ENCODE peak calls at places on chromosomes 16 and 17, in seven cellular contexts. One of them, this sample, is unnamed.

GRCh38 chr16:50308237-50308965 is 42.0 kb downstream of the ADCY7 start:
- DNase-seq in IMR-90: no peak
- DNase-seq in GM23248: no peak
- DNase-seq in H1: peak; percentile 42
- DNase-seq in K562: no peak
- DNase-seq in HCT116: no peak
- DNase-seq in fibroblast of lung: no peak
- DNase-seq in this sample: no peak

GRCh38 chr17:48539177-48539576 is 5.7 kb downstream of the HOXB2 start:
- DNase-seq in fibroblast of lung: peak; percentile 98
- DNase-seq in HCT116: no peak
- DNase-seq in GM23248: peak; percentile 89
- DNase-seq in IMR-90: peak; percentile 90
- DNase-seq in H1: no peak
- DNase-seq in K562: no peak
- DNase-seq in this sample: no peak

GRCh38 chr16:4214215-4214621 is 27.7 kb downstream of the SRL start:
- DNase-seq in IMR-90: peak; percentile 96
- DNase-seq in fibroblast of lung: peak; percentile 99
- DNase-seq in K562: no peak
- DNase-seq in GM23248: peak; percentile 93
- DNase-seq in H1: no peak
- DNase-seq in HCT116: peak; percentile 19
- DNase-seq in this sample: peak; percentile 25

GRCh38 chr16:69187891-69188451 is 1.0 kb downstream of the SNTB2 start:
- DNase-seq in H1: no peak
- DNase-seq in HCT116: no peak
- DNase-seq in fibroblast of lung: peak; percentile 46
- DNase-seq in IMR-90: no peak
- DNase-seq in GM23248: peak; percentile 64
- DNase-seq in K562: peak; percentile 41
- DNase-seq in this sample: peak; percentile 11

GRCh38 chr16:48277158-48277557 is 29.8 kb upstream of the ABCC11 start:
- DNase-seq in fibroblast of lung: no peak
- DNase-seq in H1: no peak
- DNase-seq in K562: no peak
- DNase-seq in GM23248: no peak
- DNase-seq in HCT116: no peak
- DNase-seq in IMR-90: no peak
- DNase-seq in this sample: no peak

GRCh38 chr17:28446716-28447395 is 26.6 kb upstream of the SLC13A2 start:
- DNase-seq in K562: no peak
- DNase-seq in H1: no peak
- DNase-seq in IMR-90: no peak
- DNase-seq in HCT116: no peak
- DNase-seq in GM23248: no peak
- DNase-seq in fibroblast of lung: no peak
- DNase-seq in this sample: no peak

GRCh38 chr16:3094289-3095027 is 4.6 kb downstream of the ZSCAN10 start:
- DNase-seq in IMR-90: peak; percentile 23
- DNase-seq in fibroblast of lung: no peak
- DNase-seq in HCT116: peak; percentile 47
- DNase-seq in H1: peak; percentile 75
- DNase-seq in GM23248: peak; percentile 50
- DNase-seq in K562: peak; percentile 66
- DNase-seq in this sample: no peak

GRCh38 chr17:11589706-11590105 is 8.6 kb upstream of the DNAH9 start:
- DNase-seq in K562: no peak
- DNase-seq in H1: no peak
- DNase-seq in IMR-90: no peak
- DNase-seq in HCT116: no peak
- DNase-seq in fibroblast of lung: no peak
- DNase-seq in GM23248: no peak
- DNase-seq in this sample: no peak

GRCh38 chr16:70298988-70299938 is at the start of gene DDX19B:
- DNase-seq in IMR-90: peak; percentile 64
- DNase-seq in fibroblast of lung: peak; percentile 72
- DNase-seq in HCT116: peak; percentile 40
- DNase-seq in K562: peak; percentile 55
- DNase-seq in H1: peak; percentile 84
- DNase-seq in GM23248: peak; percentile 83
- DNase-seq in this sample: peak; percentile 38

GRCh38 chr16:1313721-1314120 is 4.3 kb downstream of the UBE2I start:
- DNase-seq in fibroblast of lung: no peak
- DNase-seq in H1: no peak
- DNase-seq in IMR-90: no peak
- DNase-seq in GM23248: no peak
- DNase-seq in K562: no peak
- DNase-seq in HCT116: no peak
- DNase-seq in this sample: no peak

GRCh38 chr16:1311212-1311737 is 1.8 kb downstream of the UBE2I start:
- DNase-seq in HCT116: no peak
- DNase-seq in IMR-90: no peak
- DNase-seq in K562: no peak
- DNase-seq in GM23248: peak; percentile 30
- DNase-seq in fibroblast of lung: no peak
- DNase-seq in H1: no peak
- DNase-seq in this sample: no peak

GRCh38 chr16:1311738-1312458 is 2.5 kb downstream of the UBE2I start:
- DNase-seq in GM23248: peak; percentile 71
- DNase-seq in IMR-90: peak; percentile 17
- DNase-seq in HCT116: no peak
- DNase-seq in H1: no peak
- DNase-seq in fibroblast of lung: no peak
- DNase-seq in K562: no peak
- DNase-seq in this sample: no peak

GRCh38 chr16:1312459-1312801 is 3.0 kb downstream of the UBE2I start:
- DNase-seq in K562: no peak
- DNase-seq in HCT116: no peak
- DNase-seq in H1: no peak
- DNase-seq in GM23248: no peak
- DNase-seq in fibroblast of lung: no peak
- DNase-seq in IMR-90: no peak
- DNase-seq in this sample: no peak

GRCh38 chr16:1312903-1313302 is 3.5 kb downstream of the UBE2I start:
- DNase-seq in H1: no peak
- DNase-seq in fibroblast of lung: no peak
- DNase-seq in GM23248: no peak
- DNase-seq in IMR-90: no peak
- DNase-seq in HCT116: no peak
- DNase-seq in K562: no peak
- DNase-seq in this sample: no peak
- H3K9ac ChIP-seq in H1: no peak overlapping the region
- H3K9ac ChIP-seq in fibroblast of lung: no peak overlapping the region
- H3K9ac ChIP-seq in GM23248: no peak overlapping the region
- H3K9ac ChIP-seq in IMR-90: no peak overlapping the region
- H3K9ac ChIP-seq in HCT116: no peak overlapping the region
- H3K9ac ChIP-seq in K562: peak overlapping the region; percentile 85
- H3K9ac ChIP-seq in this sample: peak overlapping the region; percentile 36

GRCh38 chr17:41553176-41553575 is 18.7 kb downstream of the KRT9 start:
- DNase-seq in H1: no peak
- DNase-seq in GM23248: peak; percentile 54
- DNase-seq in IMR-90: peak; percentile 26
- DNase-seq in HCT116: no peak
- DNase-seq in K562: no peak
- DNase-seq in fibroblast of lung: peak; percentile 57
- DNase-seq in this sample: no peak

GRCh38 chr17:41549596-41550039 is 21.5 kb upstream of the KRT19 start:
- DNase-seq in fibroblast of lung: no peak
- DNase-seq in K562: peak; percentile 48
- DNase-seq in H1: no peak
- DNase-seq in GM23248: no peak
- DNase-seq in IMR-90: peak; percentile 56
- DNase-seq in HCT116: no peak
- DNase-seq in this sample: no peak

GRCh38 chr17:41552455-41552854 is 19.4 kb downstream of the KRT9 start:
- DNase-seq in GM23248: no peak
- DNase-seq in HCT116: no peak
- DNase-seq in IMR-90: no peak
- DNase-seq in H1: no peak
- DNase-seq in fibroblast of lung: no peak
- DNase-seq in K562: no peak
- DNase-seq in this sample: no peak

GRCh38 chr17:41548844-41549595 is 20.9 kb upstream of the KRT19 start:
- DNase-seq in H1: peak; percentile 95
- DNase-seq in K562: peak; percentile 91
- DNase-seq in fibroblast of lung: peak; percentile 88
- DNase-seq in IMR-90: peak; percentile 86
- DNase-seq in GM23248: peak; percentile 95
- DNase-seq in HCT116: peak; percentile 83
- DNase-seq in this sample: peak; percentile 68

GRCh38 chr17:41551370-41551769 is 20.5 kb downstream of the KRT9 start:
- DNase-seq in K562: no peak
- DNase-seq in HCT116: no peak
- DNase-seq in GM23248: peak; percentile 39
- DNase-seq in fibroblast of lung: peak; percentile 58
- DNase-seq in H1: no peak
- DNase-seq in IMR-90: peak; percentile 46
- DNase-seq in this sample: no peak
- H3K4me3 ChIP-seq in K562: no peak overlapping the region
- H3K4me3 ChIP-seq in HCT116: no peak overlapping the region
- H3K4me3 ChIP-seq in GM23248: no peak overlapping the region
- H3K4me3 ChIP-seq in fibroblast of lung: no peak overlapping the region
- H3K4me3 ChIP-seq in H1: no peak overlapping the region
- H3K4me3 ChIP-seq in IMR-90: no peak overlapping the region
- H3K4me3 ChIP-seq in this sample: no peak overlapping the region

GRCh38 chr16:81535679-81536360 is 91.2 kb downstream of the CMIP start:
- DNase-seq in K562: no peak
- DNase-seq in fibroblast of lung: no peak
- DNase-seq in IMR-90: no peak
- DNase-seq in HCT116: no peak
- DNase-seq in H1: no peak
- DNase-seq in GM23248: no peak
- DNase-seq in this sample: no peak

GRCh38 chr16:81537721-81538561 is 93.3 kb downstream of the CMIP start:
- DNase-seq in IMR-90: no peak
- DNase-seq in H1: no peak
- DNase-seq in HCT116: no peak
- DNase-seq in GM23248: peak; percentile 34
- DNase-seq in fibroblast of lung: peak; percentile 44
- DNase-seq in K562: no peak
- DNase-seq in this sample: no peak

GRCh38 chr16:81536648-81537047 is 92.0 kb downstream of the CMIP start:
- DNase-seq in GM23248: no peak
- DNase-seq in H1: no peak
- DNase-seq in IMR-90: no peak
- DNase-seq in fibroblast of lung: no peak
- DNase-seq in HCT116: no peak
- DNase-seq in K562: no peak
- DNase-seq in this sample: no peak

GRCh38 chr16:81541314-81541713 is 96.7 kb downstream of the CMIP start:
- DNase-seq in H1: no peak
- DNase-seq in fibroblast of lung: no peak
- DNase-seq in HCT116: no peak
- DNase-seq in K562: no peak
- DNase-seq in GM23248: no peak
- DNase-seq in IMR-90: no peak
- DNase-seq in this sample: no peak

DNA sequence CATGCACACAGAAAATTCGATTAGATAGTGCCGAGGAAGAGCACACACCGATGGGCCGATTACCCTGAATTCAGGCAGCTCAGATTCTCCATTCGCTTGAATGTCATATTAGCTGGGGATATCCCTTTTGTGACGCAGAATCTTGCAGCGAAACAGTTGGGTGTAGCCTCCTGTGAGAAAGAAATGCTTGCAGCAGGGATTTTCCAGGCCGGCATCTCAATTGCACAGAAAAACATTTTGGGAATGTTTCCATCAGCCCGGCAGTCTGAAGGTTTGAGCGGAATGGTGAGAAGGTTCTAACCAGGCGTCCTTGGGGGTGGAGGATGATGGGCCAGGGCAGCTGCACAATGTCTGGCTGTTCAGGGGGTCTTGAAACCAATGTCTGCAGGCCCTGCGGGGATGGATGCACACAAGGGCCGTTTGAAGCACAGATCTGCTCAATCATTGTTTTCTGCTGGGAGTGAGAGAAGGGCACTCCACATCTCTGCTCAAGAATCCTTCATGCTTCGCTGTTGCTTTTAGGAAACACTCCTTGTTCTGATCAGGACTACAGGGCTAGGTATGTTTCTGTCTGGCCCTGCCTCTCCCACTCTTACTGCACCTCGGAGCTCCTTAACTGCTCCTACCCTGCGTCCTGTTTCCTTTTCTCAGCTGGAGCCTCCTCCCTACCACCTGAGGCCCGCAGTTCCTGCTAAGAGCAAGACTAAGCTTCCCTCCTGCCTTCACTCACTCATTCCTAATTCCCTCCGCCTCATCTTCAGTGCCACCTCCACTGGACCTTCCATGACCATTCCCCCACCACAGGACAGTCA is 94.6 kb downstream of the CMIP start:
- DNase-seq in GM23248: peak; percentile 43
- DNase-seq in H1: no peak
- DNase-seq in fibroblast of lung: no peak
- DNase-seq in IMR-90: no peak
- DNase-seq in HCT116: no peak
- DNase-seq in K562: no peak
- DNase-seq in this sample: no peak
- H3K9ac ChIP-seq in GM23248: no peak overlapping the region
- H3K9ac ChIP-seq in H1: no peak overlapping the region
- H3K9ac ChIP-seq in fibroblast of lung: no peak overlapping the region
- H3K9ac ChIP-seq in IMR-90: no peak overlapping the region
- H3K9ac ChIP-seq in HCT116: no peak overlapping the region
- H3K9ac ChIP-seq in K562: no peak overlapping the region
- H3K9ac ChIP-seq in this sample: no peak overlapping the region

GRCh38 chr16:88588754-88589153 is 18.6 kb downstream of the ZC3H18 start:
- DNase-seq in HCT116: no peak
- DNase-seq in GM23248: no peak
- DNase-seq in K562: no peak
- DNase-seq in IMR-90: no peak
- DNase-seq in fibroblast of lung: no peak
- DNase-seq in H1: no peak
- DNase-seq in this sample: no peak

GRCh38 chr16:88589441-88589840 is 19.2 kb downstream of the ZC3H18 start:
- DNase-seq in IMR-90: no peak
- DNase-seq in H1: no peak
- DNase-seq in GM23248: no peak
- DNase-seq in HCT116: no peak
- DNase-seq in fibroblast of lung: no peak
- DNase-seq in K562: no peak
- DNase-seq in this sample: no peak

GRCh38 chr16:88585269-88585668 is 15.1 kb downstream of the ZC3H18 start:
- DNase-seq in IMR-90: no peak
- DNase-seq in K562: no peak
- DNase-seq in H1: no peak
- DNase-seq in HCT116: no peak
- DNase-seq in GM23248: no peak
- DNase-seq in fibroblast of lung: no peak
- DNase-seq in this sample: no peak

GRCh38 chr16:88591577-88592021 is 21.4 kb downstream of the ZC3H18 start:
- DNase-seq in H1: no peak
- DNase-seq in GM23248: peak; percentile 78
- DNase-seq in IMR-90: peak; percentile 8
- DNase-seq in K562: no peak
- DNase-seq in HCT116: no peak
- DNase-seq in fibroblast of lung: peak; percentile 79
- DNase-seq in this sample: no peak

DNA sequence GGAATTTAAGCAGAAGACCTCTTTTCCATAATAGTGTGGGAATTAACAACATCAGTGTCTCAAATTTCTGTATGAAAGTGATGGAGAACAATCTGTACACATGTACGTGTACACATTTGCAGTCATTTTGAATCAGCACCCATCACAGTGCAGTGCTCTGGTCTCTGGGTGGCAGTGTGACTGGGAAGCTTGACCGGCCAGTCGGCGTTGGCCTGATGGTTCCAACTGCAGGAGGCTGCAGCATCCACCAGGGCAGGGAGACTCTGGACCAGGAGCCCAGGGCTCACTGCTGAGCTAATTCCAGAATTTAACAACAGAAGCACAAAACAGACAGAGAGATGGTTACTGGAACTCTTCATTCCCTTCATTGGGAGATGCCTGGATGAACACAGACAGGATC is 17.9 kb downstream of the ZC3H18 start:
- DNase-seq in IMR-90: no peak
- DNase-seq in GM23248: no peak
- DNase-seq in HCT116: no peak
- DNase-seq in H1: no peak
- DNase-seq in K562: no peak
- DNase-seq in fibroblast of lung: no peak
- DNase-seq in this sample: no peak
- H3K4me3 ChIP-seq in IMR-90: no peak overlapping the region
- H3K4me3 ChIP-seq in GM23248: no peak overlapping the region
- H3K4me3 ChIP-seq in HCT116: no peak overlapping the region
- H3K4me3 ChIP-seq in H1: no peak overlapping the region
- H3K4me3 ChIP-seq in K562: no peak overlapping the region
- H3K4me3 ChIP-seq in fibroblast of lung: no peak overlapping the region
- H3K4me3 ChIP-seq in this sample: no peak overlapping the region

This sample was measured in NT2/D1.